ENCODE peak calls at places on chromosomes 1 and 21, in seven cellular contexts. I is DMS153, C is NCI-H2081, M is AG09309, X is activated T-helper 1 cell treated with Interleukin-2 at 50 U/mL for 16 hours, K is fibroblast of lung, Y is germinal center. Z is an unnamed sample.
A peak's percentile ranks its signal among the peaks of the same experiment; 100 is the strongest.

GRCh38 chr1:200081151-200081981 is 53.9 kb downstream of the NR5A2 start:
- DNase-seq in I (no peak), C (no peak), M (no peak), X (no peak), K (no peak), Y (no peak), Z (no peak)

GRCh38 chr21:35467536-35467935 is 418.4 kb upstream of the RUNX1 start:
- DNase-seq in I (no peak), C (no peak), M (peak; percentile 31), X (no peak), K (no peak), Y (no peak), Z (no peak)

GRCh38 chr1:198556969-198557368 is 16.5 kb upstream of the ATP6V1G3 start:
- DNase-seq in I (no peak), C (no peak), M (no peak), X (peak; percentile 28), K (no peak), Y (peak; percentile 57), Z (peak; percentile 77)

GRCh38 chr1:208257326-208257725 is 13.1 kb upstream of the PLXNA2 start:
- DNase-seq in I (no peak), C (no peak), M (no peak), X (no peak), K (no peak), Y (no peak), Z (no peak)

GRCh38 chr1:18062180-18062579 is 45.4 kb upstream of the IGSF21 start:
- DNase-seq in I (no peak), C (no peak), M (no peak), X (no peak), K (no peak), Y (no peak), Z (no peak)

GRCh38 chr1:27522860-27523665 is 33.1 kb upstream of the WASF2 start:
- DNase-seq in I (peak; percentile 55), C (peak; percentile 48), M (no peak), X (peak; percentile 42), K (peak; percentile 56), Y (no peak), Z (no peak)

GRCh38 chr1:214255509-214255908 is 25.4 kb upstream of the SMYD2 start:
- DNase-seq in I (no peak), C (no peak), M (no peak), X (no peak), K (no peak), Y (no peak), Z (no peak)

GRCh38 chr1:15952317-15953258 is 23.3 kb downstream of the ZBTB17 start:
- DNase-seq in I (no peak), C (no peak), M (peak; percentile 85), X (no peak), K (peak; percentile 87), Y (no peak), Z (no peak)

GRCh38 chr1:209756608-209757445 is 974 bp downstream of the TRAF3IP3 start:
- DNase-seq in I (no peak), C (no peak), M (no peak), X (no peak), K (no peak), Y (peak; percentile 42), Z (peak; percentile 41)

GRCh38 chr1:46703927-46704641 is 14.8 kb downstream of the EFCAB14 start:
- DNase-seq in I (no peak), C (no peak), M (no peak), X (no peak), K (no peak), Y (no peak), Z (no peak)

GRCh38 chr1:161933592-161934277 is 89.9 kb downstream of the OLFML2B start:
- DNase-seq in I (no peak), C (no peak), M (no peak), X (no peak), K (no peak), Y (no peak), Z (no peak)

GRCh38 chr1:8152731-8153702 is 126.9 kb upstream of the ERRFI1 start:
- DNase-seq in I (no peak), C (no peak), M (no peak), X (peak; percentile 13), K (no peak), Y (no peak), Z (no peak)

GRCh38 chr1:154809436-154810413 is 60.4 kb downstream of the KCNN3 start:
- DNase-seq in I (peak; percentile 41), C (no peak), M (no peak), X (no peak), K (no peak), Y (no peak), Z (no peak)

GRCh38 chr1:119226880-119227279 is 86.4 kb upstream of the WARS2 start:
- DNase-seq in I (no peak), C (no peak), M (no peak), X (no peak), K (no peak), Y (no peak), Z (no peak)

GRCh38 chr1:170893655-170894297 is 41.6 kb upstream of the MROH9 start:
- DNase-seq in I (no peak), C (no peak), M (peak; percentile 61), X (no peak), K (no peak), Y (no peak), Z (no peak)